ENCODE peak calls at places on chromosomes 1 and 21, in five cellular contexts. One of them, this sample, is unnamed.

GRCh38 chr1:21077085-21077484 is 99.6 kb downstream of the EIF4G3 start:
- DNase-seq in GM12864: no peak
- DNase-seq in thoracic aorta: no peak
- DNase-seq in fibroblast of pulmonary artery: peak
- DNase-seq in type B pancreatic cell: no peak
- DNase-seq in this sample: no peak

GRCh38 chr1:198856601-198857000 is 217.8 kb downstream of the PTPRC start:
- DNase-seq in GM12864: no peak
- DNase-seq in thoracic aorta: no peak
- DNase-seq in fibroblast of pulmonary artery: no peak
- DNase-seq in type B pancreatic cell: no peak
- DNase-seq in this sample: no peak

GRCh38 chr21:18951291-18952038 is 547.9 kb upstream of the TMPRSS15 start:
- DNase-seq in GM12864: no peak
- DNase-seq in thoracic aorta: no peak
- DNase-seq in fibroblast of pulmonary artery: peak
- DNase-seq in type B pancreatic cell: no peak
- DNase-seq in this sample: no peak

GRCh38 chr1:147850737-147851136 is 51.9 kb upstream of the GJA8 start:
- DNase-seq in GM12864: no peak
- DNase-seq in thoracic aorta: no peak
- DNase-seq in fibroblast of pulmonary artery: no peak
- DNase-seq in type B pancreatic cell: no peak
- DNase-seq in this sample: no peak

GRCh38 chr1:228338521-228339051 is 68.0 kb downstream of the TRIM11 start:
- DNase-seq in GM12864: no peak
- DNase-seq in thoracic aorta: no peak
- DNase-seq in fibroblast of pulmonary artery: no peak
- DNase-seq in type B pancreatic cell: no peak
- DNase-seq in this sample: no peak

GRCh38 chr1:207081106-207081505 is 7.6 kb upstream of the C4BPB start:
- DNase-seq in GM12864: no peak
- DNase-seq in thoracic aorta: no peak
- DNase-seq in fibroblast of pulmonary artery: no peak
- DNase-seq in type B pancreatic cell: no peak
- DNase-seq in this sample: no peak

GRCh38 chr1:116878804-116879477 is 30.8 kb upstream of the PTGFRN start:
- DNase-seq in GM12864: peak
- DNase-seq in thoracic aorta: no peak
- DNase-seq in fibroblast of pulmonary artery: peak
- DNase-seq in type B pancreatic cell: no peak
- DNase-seq in this sample: no peak

GRCh38 chr1:203408485-203409229 is 57.7 kb upstream of the FMOD start:
- DNase-seq in GM12864: no peak
- DNase-seq in thoracic aorta: peak
- DNase-seq in fibroblast of pulmonary artery: peak
- DNase-seq in type B pancreatic cell: no peak
- DNase-seq in this sample: peak

GRCh38 chr1:10634428-10635384 is 160.0 kb downstream of the PEX14 start:
- DNase-seq in GM12864: no peak
- DNase-seq in thoracic aorta: no peak
- DNase-seq in fibroblast of pulmonary artery: no peak
- DNase-seq in type B pancreatic cell: no peak
- DNase-seq in this sample: no peak

GRCh38 chr1:45205910-45206721 is at the start of gene ZSWIM5:
- DNase-seq in GM12864: no peak
- DNase-seq in thoracic aorta: no peak
- DNase-seq in fibroblast of pulmonary artery: peak
- DNase-seq in type B pancreatic cell: peak
- DNase-seq in this sample: peak

GRCh38 chr1:202237052-202237451 is 43.5 kb downstream of the LGR6 start:
- DNase-seq in GM12864: no peak
- DNase-seq in thoracic aorta: no peak
- DNase-seq in fibroblast of pulmonary artery: peak
- DNase-seq in type B pancreatic cell: no peak
- DNase-seq in this sample: peak

GRCh38 chr1:151165281-151165737 is 393 bp downstream of the LYSMD1 start:
- DNase-seq in GM12864: no peak
- DNase-seq in thoracic aorta: no peak
- DNase-seq in fibroblast of pulmonary artery: no peak
- DNase-seq in type B pancreatic cell: no peak
- DNase-seq in this sample: peak

GRCh38 chr1:55050283-55050682 is 10.9 kb downstream of the PCSK9 start:
- DNase-seq in GM12864: no peak
- DNase-seq in thoracic aorta: no peak
- DNase-seq in fibroblast of pulmonary artery: peak
- DNase-seq in type B pancreatic cell: no peak
- DNase-seq in this sample: no peak

GRCh38 chr1:17630048-17630830 is 90.7 kb downstream of the ARHGEF10L start:
- DNase-seq in GM12864: no peak
- DNase-seq in thoracic aorta: peak
- DNase-seq in fibroblast of pulmonary artery: peak
- DNase-seq in type B pancreatic cell: no peak
- DNase-seq in this sample: no peak

GRCh38 chr1:12387641-12388040 is 157.8 kb downstream of the VPS13D start:
- DNase-seq in GM12864: no peak
- DNase-seq in thoracic aorta: no peak
- DNase-seq in fibroblast of pulmonary artery: peak
- DNase-seq in type B pancreatic cell: no peak
- DNase-seq in this sample: no peak

GRCh38 chr1:201774983-201775344 is 54.0 kb upstream of the IPO9 start:
- DNase-seq in GM12864: no peak
- DNase-seq in thoracic aorta: no peak
- DNase-seq in fibroblast of pulmonary artery: no peak
- DNase-seq in type B pancreatic cell: no peak
- DNase-seq in this sample: no peak

GRCh38 chr1:7248828-7249227 is 463.6 kb downstream of the CAMTA1 start:
- DNase-seq in GM12864: no peak
- DNase-seq in thoracic aorta: no peak
- DNase-seq in fibroblast of pulmonary artery: no peak
- DNase-seq in type B pancreatic cell: no peak
- DNase-seq in this sample: no peak

GRCh38 chr1:198932351-198932991 is 293.6 kb downstream of the PTPRC start:
- DNase-seq in GM12864: no peak
- DNase-seq in thoracic aorta: no peak
- DNase-seq in fibroblast of pulmonary artery: no peak
- DNase-seq in type B pancreatic cell: no peak
- DNase-seq in this sample: peak

GRCh38 chr1:6157132-6157527 is 23.0 kb downstream of the CHD5 start:
- DNase-seq in GM12864: no peak
- DNase-seq in thoracic aorta: no peak
- DNase-seq in fibroblast of pulmonary artery: no peak
- DNase-seq in type B pancreatic cell: no peak
- DNase-seq in this sample: no peak

GRCh38 chr1:203153051-203153988 is 22.3 kb downstream of the MYBPH start:
- DNase-seq in GM12864: no peak
- DNase-seq in thoracic aorta: no peak
- DNase-seq in fibroblast of pulmonary artery: no peak
- DNase-seq in type B pancreatic cell: no peak
- DNase-seq in this sample: no peak

GRCh38 chr21:41692216-41692615 is 74.6 kb downstream of the RIPK4 start:
- DNase-seq in GM12864: no peak
- DNase-seq in thoracic aorta: no peak
- DNase-seq in fibroblast of pulmonary artery: no peak
- DNase-seq in type B pancreatic cell: no peak
- DNase-seq in this sample: no peak

GRCh38 chr1:218507355-218508002 is 162.3 kb downstream of the TGFB2 start:
- DNase-seq in GM12864: no peak
- DNase-seq in thoracic aorta: no peak
- DNase-seq in fibroblast of pulmonary artery: no peak
- DNase-seq in type B pancreatic cell: no peak
- DNase-seq in this sample: no peak

GRCh38 chr1:155983191-155984023 is 5.1 kb upstream of the ARHGEF2 start:
- DNase-seq in GM12864: no peak
- DNase-seq in thoracic aorta: no peak
- DNase-seq in fibroblast of pulmonary artery: peak
- DNase-seq in type B pancreatic cell: no peak
- DNase-seq in this sample: peak

GRCh38 chr1:150966011-150966410 is 8.6 kb downstream of the CERS2 start:
- DNase-seq in GM12864: no peak
- DNase-seq in thoracic aorta: no peak
- DNase-seq in fibroblast of pulmonary artery: no peak
- DNase-seq in type B pancreatic cell: no peak
- DNase-seq in this sample: no peak

GRCh38 chr1:14970115-14970798 is 183.3 kb upstream of the TMEM51 start:
- DNase-seq in GM12864: no peak
- DNase-seq in thoracic aorta: peak
- DNase-seq in fibroblast of pulmonary artery: peak
- DNase-seq in type B pancreatic cell: no peak
- DNase-seq in this sample: peak

GRCh38 chr1:236502972-236503639 is 20.7 kb upstream of the LGALS8 start:
- DNase-seq in GM12864: no peak
- DNase-seq in thoracic aorta: no peak
- DNase-seq in fibroblast of pulmonary artery: peak
- DNase-seq in type B pancreatic cell: no peak
- DNase-seq in this sample: peak

GRCh38 chr1:18724801-18725200 is 94.2 kb downstream of the PAX7 start:
- DNase-seq in GM12864: no peak
- DNase-seq in thoracic aorta: no peak
- DNase-seq in fibroblast of pulmonary artery: no peak
- DNase-seq in type B pancreatic cell: no peak
- DNase-seq in this sample: no peak

GRCh38 chr1:87226341-87226760 is 102.3 kb upstream of the LMO4 start:
- DNase-seq in GM12864: no peak
- DNase-seq in thoracic aorta: peak
- DNase-seq in fibroblast of pulmonary artery: peak
- DNase-seq in type B pancreatic cell: no peak
- DNase-seq in this sample: peak

GRCh38 chr1:159795534-159795933 is 6.6 kb upstream of the FCRL6 start:
- DNase-seq in GM12864: no peak
- DNase-seq in thoracic aorta: no peak
- DNase-seq in fibroblast of pulmonary artery: no peak
- DNase-seq in type B pancreatic cell: no peak
- DNase-seq in this sample: no peak

GRCh38 chr1:101178688-101179491 is 57.9 kb upstream of the S1PR1 start:
- DNase-seq in GM12864: peak
- DNase-seq in thoracic aorta: no peak
- DNase-seq in fibroblast of pulmonary artery: no peak
- DNase-seq in type B pancreatic cell: no peak
- DNase-seq in this sample: no peak

GRCh38 chr1:241181971-241182370 is 175.0 kb downstream of the RGS7 start:
- DNase-seq in GM12864: no peak
- DNase-seq in thoracic aorta: no peak
- DNase-seq in fibroblast of pulmonary artery: no peak
- DNase-seq in type B pancreatic cell: no peak
- DNase-seq in this sample: no peak

GRCh38 chr1:198889732-198890131 is 250.9 kb downstream of the PTPRC start:
- DNase-seq in GM12864: no peak
- DNase-seq in thoracic aorta: no peak
- DNase-seq in fibroblast of pulmonary artery: no peak
- DNase-seq in type B pancreatic cell: no peak
- DNase-seq in this sample: no peak

GRCh38 chr1:179036844-179037465 is 11.3 kb downstream of the FAM20B start:
- DNase-seq in GM12864: no peak
- DNase-seq in thoracic aorta: no peak
- DNase-seq in fibroblast of pulmonary artery: no peak
- DNase-seq in type B pancreatic cell: no peak
- DNase-seq in this sample: no peak
- TF ChIP-seq CTCF in GM12864: no peak
- TF ChIP-seq CTCF in thoracic aorta: no peak
- TF ChIP-seq CTCF in fibroblast of pulmonary artery: no peak
- TF ChIP-seq CTCF in type B pancreatic cell: no peak
- TF ChIP-seq CTCF in this sample: no peak

DNA sequence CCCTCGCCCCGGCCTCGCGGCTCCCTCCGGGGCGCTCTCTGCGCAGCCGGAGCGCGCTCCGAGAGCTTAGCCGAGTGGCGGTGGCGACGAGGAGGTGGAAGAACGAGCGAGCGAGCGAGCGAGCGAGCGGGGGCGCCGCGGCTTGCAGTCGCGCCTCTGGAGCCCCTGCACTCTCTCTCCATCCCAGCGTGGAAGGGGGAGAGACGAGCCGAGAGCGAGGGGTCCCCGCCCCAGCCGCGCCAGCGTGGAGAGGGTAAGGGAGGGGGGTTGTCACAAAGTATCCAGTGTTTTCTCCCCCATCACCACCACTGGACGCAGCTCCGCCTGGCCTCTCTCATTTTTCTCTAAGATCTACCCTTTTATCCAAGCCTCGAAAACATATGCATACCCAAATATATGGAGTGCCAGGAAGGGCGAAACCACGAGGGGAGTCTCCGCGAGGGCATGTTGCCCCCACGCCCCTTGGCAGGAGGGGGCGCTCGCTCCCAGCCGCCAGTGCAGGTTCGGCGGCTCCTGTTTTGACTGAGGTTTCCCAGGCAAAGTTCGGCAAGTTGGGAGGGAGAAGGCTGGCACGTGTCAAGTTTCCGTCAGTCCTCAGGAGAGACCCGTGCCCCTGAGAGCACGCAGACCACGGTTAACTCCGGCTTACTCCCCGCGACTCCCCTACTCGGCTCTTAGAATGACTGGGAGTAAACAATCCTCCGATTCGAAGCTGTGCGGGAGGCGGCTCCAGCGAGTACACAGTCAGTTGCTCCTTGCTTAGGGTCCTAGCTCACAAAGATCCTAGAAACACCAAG is 569 bp upstream of the DAB1 start:
- DNase-seq in GM12864: no peak
- DNase-seq in thoracic aorta: no peak
- DNase-seq in fibroblast of pulmonary artery: peak
- DNase-seq in type B pancreatic cell: peak
- DNase-seq in this sample: peak
- TF ChIP-seq CTCF in GM12864: peak
- TF ChIP-seq CTCF in thoracic aorta: no peak
- TF ChIP-seq CTCF in fibroblast of pulmonary artery: peak
- TF ChIP-seq CTCF in type B pancreatic cell: peak
- TF ChIP-seq CTCF in this sample: peak

GRCh38 chr1:190373705-190374336 is 103.8 kb downstream of the BRINP3 start:
- DNase-seq in GM12864: peak
- DNase-seq in thoracic aorta: no peak
- DNase-seq in fibroblast of pulmonary artery: peak
- DNase-seq in type B pancreatic cell: no peak
- DNase-seq in this sample: peak
- TF ChIP-seq CTCF in GM12864: peak
- TF ChIP-seq CTCF in thoracic aorta: no peak
- TF ChIP-seq CTCF in fibroblast of pulmonary artery: peak
- TF ChIP-seq CTCF in type B pancreatic cell: peak
- TF ChIP-seq CTCF in this sample: peak

DNA sequence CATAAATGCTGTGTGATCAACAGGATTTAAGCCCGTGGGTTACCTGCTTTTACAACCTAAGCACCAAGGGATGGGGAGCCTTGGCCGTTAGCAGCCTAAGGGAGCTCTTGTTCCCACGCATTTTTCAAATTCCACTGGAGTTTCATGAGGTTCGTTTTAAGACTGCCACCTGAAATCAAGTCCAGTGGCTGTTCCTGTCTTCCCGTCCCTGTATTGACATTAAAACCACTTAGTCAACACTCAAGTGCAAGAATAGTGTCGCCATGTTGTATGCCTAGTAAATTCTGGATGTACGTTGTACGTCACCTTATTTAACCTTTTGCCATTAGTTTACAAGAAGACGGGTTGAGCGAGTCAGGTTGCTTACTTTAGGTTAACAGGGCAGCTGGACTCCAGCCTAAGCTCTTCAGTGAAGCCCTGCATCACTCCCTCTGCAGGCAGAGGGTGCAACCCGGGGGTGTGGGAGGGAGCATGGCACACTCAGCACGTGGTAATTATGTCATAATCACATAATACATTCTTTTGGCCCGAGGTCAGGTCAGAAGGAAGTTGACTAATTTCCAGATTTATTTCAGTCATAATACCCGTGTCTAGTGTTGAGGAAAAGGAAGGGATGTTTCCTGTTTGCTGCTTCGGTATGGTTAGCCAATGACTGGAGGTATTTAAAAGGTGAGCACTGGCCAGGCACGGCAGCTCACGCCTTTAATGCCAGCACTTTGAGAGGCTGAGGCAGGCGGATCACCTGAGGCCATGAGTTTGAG is 42.5 kb downstream of the CNST start:
- DNase-seq in GM12864: no peak
- DNase-seq in thoracic aorta: peak
- DNase-seq in fibroblast of pulmonary artery: peak
- DNase-seq in type B pancreatic cell: no peak
- DNase-seq in this sample: peak
- TF ChIP-seq CTCF in GM12864: no peak
- TF ChIP-seq CTCF in thoracic aorta: no peak
- TF ChIP-seq CTCF in fibroblast of pulmonary artery: peak
- TF ChIP-seq CTCF in type B pancreatic cell: no peak
- TF ChIP-seq CTCF in this sample: peak